ENCODE peak calls at places on chromosomes 13 and 19, in seven cellular contexts. L is adrenal gland, V is body of pancreas, D is IMR-90, M is GM12892, S is lower leg skin, W is sigmoid colon. R is an unnamed sample.
A peak's percentile ranks its signal among the peaks of the same experiment; 100 is the strongest.

GRCh38 chr19:31054430-31054829 is 294.8 kb downstream of the TSHZ3 start:
- DNase-seq in L (peak; percentile 20), V (no peak), D (peak; percentile 83), M (no peak), S (no peak), W (no peak), R (peak; percentile 60)

GRCh38 chr13:19618925-19619324 is 14.5 kb upstream of the MPHOSPH8 start:
- DNase-seq in L (no peak), V (no peak), D (peak; percentile 37), M (no peak), S (no peak), W (no peak), R (no peak)

GRCh38 chr19:3725640-3726310 is 17.6 kb downstream of the TJP3 start:
- DNase-seq in L (no peak), V (peak; percentile 92), D (no peak), M (no peak), S (no peak), W (no peak), R (no peak)

GRCh38 chr19:55640577-55641375 is at the start of gene ZNF580:
- DNase-seq in L (peak; percentile 79), V (peak; percentile 62), D (peak; percentile 78), M (peak; percentile 71), S (no peak), W (peak; percentile 83), R (peak; percentile 94)

GRCh38 chr13:55266644-55267043 is 1874.1 kb upstream of the PRR20A start:
- DNase-seq in L (no peak), V (no peak), D (no peak), M (no peak), S (no peak), W (no peak), R (no peak)

GRCh38 chr19:39409207-39409885 is 2.7 kb downstream of the ZFP36 start:
- DNase-seq in L (peak; percentile 81), V (peak; percentile 95), D (peak; percentile 61), M (no peak), S (peak; percentile 92), W (peak; percentile 97), R (peak; percentile 75)

GRCh38 chr19:56076413-56076998 is 44.6 kb downstream of the ZNF787 start:
- DNase-seq in L (peak; percentile 48), V (peak; percentile 71), D (peak; percentile 50), M (no peak), S (no peak), W (no peak), R (peak; percentile 89)

GRCh38 chr13:98133949-98134348 is 8.9 kb upstream of the FARP1 start:
- DNase-seq in L (no peak), V (no peak), D (no peak), M (no peak), S (no peak), W (no peak), R (no peak)

GRCh38 chr13:112117258-112117954 is 50.5 kb downstream of the SOX1 start:
- DNase-seq in L (no peak), V (no peak), D (no peak), M (no peak), S (no peak), W (peak; percentile 54), R (no peak)

GRCh38 chr19:48735031-48735615 is 5.3 kb downstream of the RASIP1 start:
- DNase-seq in L (no peak), V (no peak), D (no peak), M (no peak), S (no peak), W (no peak), R (no peak)

GRCh38 chr13:44649118-44649455 is 73.0 kb upstream of the TSC22D1 start:
- DNase-seq in L (no peak), V (no peak), D (no peak), M (no peak), S (no peak), W (no peak), R (no peak)

GRCh38 chr19:2618611-2619010 is 83.9 kb downstream of the GNG7 start:
- DNase-seq in L (peak; percentile 70), V (no peak), D (peak; percentile 28), M (no peak), S (no peak), W (peak; percentile 80), R (peak; percentile 78)

GRCh38 chr19:6632002-6632621 is 37.8 kb downstream of the TNFSF14 start:
- DNase-seq in L (peak; percentile 63), V (peak; percentile 78), D (peak; percentile 64), M (no peak), S (peak; percentile 85), W (peak; percentile 82), R (peak; percentile 25)

GRCh38 chr13:31161583-31162150 is at the start of gene HSPH1:
- DNase-seq in L (peak; percentile 99), V (peak; percentile 99), D (peak; percentile 97), M (peak; percentile 81), S (peak; percentile 99), W (peak; percentile 99), R (peak; percentile 67)

GRCh38 chr13:31160857-31161582 is 684 bp downstream of the HSPH1 start:
- DNase-seq in L (peak; percentile 68), V (peak; percentile 52), D (peak; percentile 75), M (peak; percentile 23), S (peak; percentile 56), W (peak; percentile 72), R (no peak)

GRCh38 chr13:31166591-31166990 is 4.9 kb upstream of the HSPH1 start:
- DNase-seq in L (no peak), V (no peak), D (peak; percentile 67), M (no peak), S (no peak), W (no peak), R (no peak)

GRCh38 chr13:31159306-31159705 is 2.4 kb downstream of the HSPH1 start:
- DNase-seq in L (no peak), V (no peak), D (peak; percentile 7), M (no peak), S (no peak), W (no peak), R (no peak)

GRCh38 chr13:31162151-31163008 is 676 bp upstream of the HSPH1 start:
- DNase-seq in L (peak; percentile 99), V (peak; percentile 96), D (peak; percentile 99), M (peak; percentile 66), S (peak; percentile 97), W (peak; percentile 98), R (peak; percentile 50)
- TF ChIP-seq POLR2A in L (no peak), V (peak; percentile 11), D (peak; percentile 44), M (peak; percentile 15), S (no peak), W (peak; percentile 18), R (peak; percentile 57)

DNA sequence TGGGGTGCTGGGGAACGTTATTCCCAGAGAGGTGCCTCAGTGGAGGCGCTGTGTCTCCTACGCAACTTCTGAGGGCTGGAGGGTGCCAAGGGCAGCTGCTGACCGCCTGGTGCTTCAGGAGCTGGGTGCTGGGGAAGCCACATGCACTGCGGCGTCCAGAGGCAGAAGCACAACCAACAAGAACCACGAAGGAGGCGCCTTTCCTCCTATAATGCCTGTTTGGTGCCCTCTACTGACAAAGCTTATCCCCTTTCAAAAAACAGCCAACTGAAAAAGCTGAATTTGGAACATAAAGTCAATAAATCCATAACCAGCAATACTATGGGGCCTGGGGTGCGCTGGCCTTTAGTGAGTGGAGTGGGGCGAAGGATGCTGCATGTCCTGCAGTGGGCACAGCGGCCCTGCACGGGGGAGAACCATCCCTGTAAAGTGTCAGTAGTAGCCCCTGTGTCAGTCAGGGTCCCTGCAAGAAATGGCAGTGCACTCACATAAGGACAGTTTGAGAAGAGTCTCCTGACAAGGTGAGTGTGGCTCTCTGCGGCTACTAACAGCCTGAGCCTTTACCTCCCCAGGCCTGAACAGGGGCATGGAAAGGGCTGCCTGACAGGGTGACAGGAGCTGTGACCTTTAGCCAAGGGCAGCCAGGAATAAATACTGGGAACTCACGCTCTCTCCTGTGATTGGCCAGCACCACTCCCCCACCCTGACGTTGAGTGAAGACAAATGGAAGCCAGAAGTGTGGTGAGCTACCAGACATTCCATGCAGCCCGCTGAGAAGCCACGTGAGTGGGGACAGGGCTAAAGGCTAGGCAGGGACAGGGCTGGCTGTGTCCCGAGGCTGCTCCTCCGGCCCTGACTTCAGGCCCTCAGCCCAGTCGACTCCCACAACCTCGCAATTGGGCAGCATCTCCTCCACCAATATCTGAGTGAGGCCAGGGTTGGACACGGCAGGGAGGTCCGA is 4.5 kb upstream of the B3GNT8 start:
- DNase-seq in L (peak; percentile 89), V (no peak), D (peak; percentile 31), M (no peak), S (no peak), W (no peak), R (no peak)
- TF ChIP-seq POLR2A in L (no peak), V (no peak), D (no peak), M (no peak), S (no peak), W (no peak), R (no peak)

GRCh38 chr19:11127905-11128304 is 27.7 kb downstream of the SPC24 start:
- DNase-seq in L (no peak), V (no peak), D (no peak), M (no peak), S (no peak), W (no peak), R (no peak)
- TF ChIP-seq POLR2A in L (no peak), V (no peak), D (no peak), M (no peak), S (no peak), W (no peak), R (no peak)

DNA sequence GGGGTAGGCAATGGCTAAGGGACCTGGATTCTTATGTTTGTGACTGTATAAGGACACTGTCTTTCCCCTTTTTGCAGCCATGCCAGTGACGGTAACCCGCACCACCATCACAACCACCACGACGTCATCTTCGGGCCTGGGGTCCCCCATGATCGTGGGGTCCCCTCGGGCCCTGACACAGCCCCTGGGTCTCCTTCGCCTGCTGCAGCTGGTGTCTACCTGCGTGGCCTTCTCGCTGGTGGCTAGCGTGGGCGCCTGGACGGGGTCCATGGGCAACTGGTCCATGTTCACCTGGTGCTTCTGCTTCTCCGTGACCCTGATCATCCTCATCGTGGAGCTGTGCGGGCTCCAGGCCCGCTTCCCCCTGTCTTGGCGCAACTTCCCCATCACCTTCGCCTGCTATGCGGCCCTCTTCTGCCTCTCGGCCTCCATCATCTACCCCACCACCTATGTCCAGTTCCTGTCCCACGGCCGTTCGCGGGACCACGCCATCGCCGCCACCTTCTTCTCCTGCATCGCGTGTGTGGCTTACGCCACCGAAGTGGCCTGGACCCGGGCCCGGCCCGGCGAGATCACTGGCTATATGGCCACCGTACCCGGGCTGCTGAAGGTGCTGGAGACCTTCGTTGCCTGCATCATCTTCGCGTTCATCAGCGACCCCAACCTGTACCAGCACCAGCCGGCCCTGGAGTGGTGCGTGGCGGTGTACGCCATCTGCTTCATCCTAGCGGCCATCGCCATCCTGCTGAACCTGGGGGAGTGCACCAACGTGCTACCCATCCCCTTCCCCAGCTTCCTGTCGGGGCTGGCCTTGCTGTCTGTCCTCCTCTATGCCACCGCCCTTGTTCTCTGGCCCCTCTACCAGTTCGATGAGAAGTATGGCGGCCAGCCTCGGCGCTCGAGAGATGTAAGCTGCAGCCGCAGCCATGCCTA is 6.0 kb downstream of the MYADM start:
- DNase-seq in L (no peak), V (no peak), D (no peak), M (no peak), S (no peak), W (no peak), R (no peak)
- TF ChIP-seq POLR2A in L (no peak), V (no peak), D (no peak), M (no peak), S (no peak), W (no peak), R (no peak)

GRCh38 chr19:45522010-45522941 is 15.0 kb downstream of the VASP start:
- DNase-seq in L (no peak), V (no peak), D (no peak), M (no peak), S (no peak), W (no peak), R (no peak)
- TF ChIP-seq POLR2A in L (no peak), V (no peak), D (no peak), M (no peak), S (no peak), W (no peak), R (no peak)